ENCODE peak calls at places on chromosomes 1 and 21, in seven cellular contexts. One of them, this sample, is unnamed.

GRCh38 chr1:168585191-168585590 is 8.8 kb downstream of the XCL1 start:
- DNase-seq in foreskin fibroblast: peak; percentile 30
- DNase-seq in activated CD8-positive, alpha-beta memory T cell treated with anti-CD3 and anti-CD28 coated beads for 24 hours: no peak
- DNase-seq in GM10248: no peak
- DNase-seq in GM13977: no peak
- DNase-seq in stimulated activated CD4-positive, alpha-beta T cell treated with anti-CD3 and anti-CD28 coated beads, Interleukin-15, amount 100 ng/mL, for 24 hours: no peak
- DNase-seq in astrocyte of the hippocampus: peak; percentile 62
- DNase-seq in this sample: no peak

GRCh38 chr1:228978486-228979324 is 243.4 kb downstream of the RHOU start:
- DNase-seq in GM10248: no peak
- DNase-seq in astrocyte of the hippocampus: no peak
- DNase-seq in stimulated activated CD4-positive, alpha-beta T cell treated with anti-CD3 and anti-CD28 coated beads, Interleukin-15, amount 100 ng/mL, for 24 hours: no peak
- DNase-seq in foreskin fibroblast: peak; percentile 16
- DNase-seq in activated CD8-positive, alpha-beta memory T cell treated with anti-CD3 and anti-CD28 coated beads for 24 hours: peak; percentile 32
- DNase-seq in GM13977: no peak
- DNase-seq in this sample: no peak

GRCh38 chr1:58572691-58573090 is 4.4 kb downstream of the TACSTD2 start:
- DNase-seq in GM13977: no peak
- DNase-seq in foreskin fibroblast: no peak
- DNase-seq in astrocyte of the hippocampus: no peak
- DNase-seq in stimulated activated CD4-positive, alpha-beta T cell treated with anti-CD3 and anti-CD28 coated beads, Interleukin-15, amount 100 ng/mL, for 24 hours: no peak
- DNase-seq in activated CD8-positive, alpha-beta memory T cell treated with anti-CD3 and anti-CD28 coated beads for 24 hours: no peak
- DNase-seq in GM10248: no peak
- DNase-seq in this sample: no peak

GRCh38 chr1:24283326-24284155 is 35.6 kb upstream of the GRHL3 start:
- DNase-seq in stimulated activated CD4-positive, alpha-beta T cell treated with anti-CD3 and anti-CD28 coated beads, Interleukin-15, amount 100 ng/mL, for 24 hours: no peak
- DNase-seq in GM13977: no peak
- DNase-seq in GM10248: no peak
- DNase-seq in astrocyte of the hippocampus: peak; percentile 69
- DNase-seq in foreskin fibroblast: peak; percentile 53
- DNase-seq in activated CD8-positive, alpha-beta memory T cell treated with anti-CD3 and anti-CD28 coated beads for 24 hours: no peak
- DNase-seq in this sample: no peak

GRCh38 chr1:242178924-242179708 is 180.2 kb upstream of the MAP1LC3C start:
- DNase-seq in GM13977: no peak
- DNase-seq in activated CD8-positive, alpha-beta memory T cell treated with anti-CD3 and anti-CD28 coated beads for 24 hours: no peak
- DNase-seq in stimulated activated CD4-positive, alpha-beta T cell treated with anti-CD3 and anti-CD28 coated beads, Interleukin-15, amount 100 ng/mL, for 24 hours: no peak
- DNase-seq in astrocyte of the hippocampus: no peak
- DNase-seq in foreskin fibroblast: no peak
- DNase-seq in GM10248: no peak
- DNase-seq in this sample: no peak

GRCh38 chr21:32515869-32516268 is 69.5 kb downstream of the TCP10L start:
- DNase-seq in astrocyte of the hippocampus: peak; percentile 23
- DNase-seq in activated CD8-positive, alpha-beta memory T cell treated with anti-CD3 and anti-CD28 coated beads for 24 hours: no peak
- DNase-seq in GM10248: no peak
- DNase-seq in foreskin fibroblast: no peak
- DNase-seq in GM13977: no peak
- DNase-seq in stimulated activated CD4-positive, alpha-beta T cell treated with anti-CD3 and anti-CD28 coated beads, Interleukin-15, amount 100 ng/mL, for 24 hours: no peak
- DNase-seq in this sample: no peak

GRCh38 chr1:47707887-47708535 is 270.2 kb downstream of the FOXD2 start:
- DNase-seq in stimulated activated CD4-positive, alpha-beta T cell treated with anti-CD3 and anti-CD28 coated beads, Interleukin-15, amount 100 ng/mL, for 24 hours: no peak
- DNase-seq in astrocyte of the hippocampus: no peak
- DNase-seq in foreskin fibroblast: no peak
- DNase-seq in GM10248: no peak
- DNase-seq in GM13977: no peak
- DNase-seq in activated CD8-positive, alpha-beta memory T cell treated with anti-CD3 and anti-CD28 coated beads for 24 hours: no peak
- DNase-seq in this sample: no peak

GRCh38 chr1:91637539-91637994 is 136.9 kb downstream of the CDC7 start:
- DNase-seq in foreskin fibroblast: no peak
- DNase-seq in astrocyte of the hippocampus: no peak
- DNase-seq in GM13977: no peak
- DNase-seq in GM10248: no peak
- DNase-seq in stimulated activated CD4-positive, alpha-beta T cell treated with anti-CD3 and anti-CD28 coated beads, Interleukin-15, amount 100 ng/mL, for 24 hours: no peak
- DNase-seq in activated CD8-positive, alpha-beta memory T cell treated with anti-CD3 and anti-CD28 coated beads for 24 hours: no peak
- DNase-seq in this sample: no peak

GRCh38 chr21:45427331-45428271 is 22.6 kb downstream of the COL18A1 start:
- DNase-seq in astrocyte of the hippocampus: peak; percentile 96
- DNase-seq in foreskin fibroblast: peak; percentile 97
- DNase-seq in stimulated activated CD4-positive, alpha-beta T cell treated with anti-CD3 and anti-CD28 coated beads, Interleukin-15, amount 100 ng/mL, for 24 hours: no peak
- DNase-seq in GM13977: no peak
- DNase-seq in GM10248: no peak
- DNase-seq in activated CD8-positive, alpha-beta memory T cell treated with anti-CD3 and anti-CD28 coated beads for 24 hours: no peak
- DNase-seq in this sample: peak; percentile 78

GRCh38 chr1:109084563-109085517 is 5.7 kb upstream of the TMEM167B start:
- DNase-seq in stimulated activated CD4-positive, alpha-beta T cell treated with anti-CD3 and anti-CD28 coated beads, Interleukin-15, amount 100 ng/mL, for 24 hours: no peak
- DNase-seq in astrocyte of the hippocampus: peak; percentile 83
- DNase-seq in GM13977: peak; percentile 2
- DNase-seq in activated CD8-positive, alpha-beta memory T cell treated with anti-CD3 and anti-CD28 coated beads for 24 hours: no peak
- DNase-seq in GM10248: no peak
- DNase-seq in foreskin fibroblast: no peak
- DNase-seq in this sample: no peak

This sample was measured in fibroblast of the conjunctiva.